ENCODE peak calls at places on chromosomes 4 and X, in four cellular contexts. O is progenitor cell of endocrine pancreas, V is KBM-7, Z is HT1080. H is an unnamed sample.

GRCh38 chrX:8629871-8630270 is 102.1 kb downstream of the ANOS1 start:
- DNase-seq in O (no peak), Z (peak; percentile 73), V (no peak), H (peak; percentile 80)

GRCh38 chr4:86117781-86118302 is 242.0 kb downstream of the MAPK10 start:
- DNase-seq in O (no peak), V (no peak), Z (peak; percentile 34), H (peak; percentile 96)

GRCh38 chr4:106162278-106162677 is 153.7 kb downstream of the TBCK start:
- DNase-seq in Z (no peak), O (no peak), V (no peak), H (no peak)

GRCh38 chr4:13917010-13917409 is 289.5 kb upstream of the BOD1L1 start:
- DNase-seq in O (no peak), V (no peak), Z (no peak), H (no peak)

GRCh38 chr4:83639849-83640493 is 104.1 kb downstream of the GPAT3 start:
- DNase-seq in V (peak; percentile 84), Z (peak; percentile 73), O (peak; percentile 49), H (peak; percentile 22)

GRCh38 chr4:89752932-89753598 is 83.9 kb downstream of the SNCA start:
- DNase-seq in V (no peak), Z (peak; percentile 90), O (no peak), H (peak; percentile 26)

GRCh38 chrX:2351999-2352995 is 148.5 kb downstream of the DHRSX start:
- DNase-seq in O (no peak), V (no peak), Z (peak; percentile 99), H (peak; percentile 82)

GRCh38 chrX:96692454-96692853 is 7.8 kb downstream of the DIAPH2 start:
- DNase-seq in V (no peak), Z (no peak), O (no peak), H (no peak)

GRCh38 chr4:37631551-37631950 is 54.6 kb downstream of the RELL1 start:
- DNase-seq in O (no peak), Z (no peak), V (no peak), H (no peak)

GRCh38 chrX:114782925-114783324 is 199.0 kb downstream of the HTR2C start:
- DNase-seq in O (no peak), V (no peak), Z (no peak), H (no peak)

GRCh38 chr4:156191382-156191781 is 237.7 kb upstream of the CTSO start:
- DNase-seq in O (no peak), Z (no peak), V (no peak), H (no peak)

GRCh38 chr4:37873383-37873782 is 17.5 kb upstream of the TBC1D1 start:
- DNase-seq in V (no peak), Z (peak; percentile 76), O (no peak), H (peak; percentile 61)

GRCh38 chrX:24956828-24957227 is 58.9 kb downstream of the ARX start:
- DNase-seq in O (no peak), Z (peak; percentile 55), V (no peak), H (no peak)

GRCh38 chr4:4693258-4693657 is 151.4 kb upstream of the STX18 start:
- DNase-seq in V (no peak), Z (peak; percentile 70), O (no peak), H (peak; percentile 37)

GRCh38 chr4:142282870-142283431 is 563.1 kb downstream of the INPP4B start:
- DNase-seq in O (no peak), V (peak; percentile 33), Z (no peak), H (no peak)

GRCh38 chrX:137547291-137547690 is 18.6 kb upstream of the ZIC3 start:
- DNase-seq in O (no peak), Z (no peak), V (no peak), H (no peak)

GRCh38 chr4:76526585-76526990 is 91.6 kb downstream of the SHROOM3 start:
- DNase-seq in Z (peak; percentile 16), O (no peak), V (no peak), H (no peak)

GRCh38 chr4:17704020-17704657 is 77.3 kb downstream of the FAM184B start:
- DNase-seq in Z (no peak), V (no peak), O (no peak), H (no peak)

GRCh38 chr4:13865871-13866669 is 238.5 kb upstream of the BOD1L1 start:
- DNase-seq in V (no peak), Z (peak; percentile 46), O (no peak), H (no peak)

GRCh38 chr4:164623099-164623498 is 130.8 kb upstream of the SMIM31 start:
- DNase-seq in O (no peak), Z (no peak), V (no peak), H (no peak)

GRCh38 chrX:21723814-21724213 is 34.1 kb downstream of the SMPX start:
- DNase-seq in Z (no peak), V (no peak), O (no peak), H (no peak)

GRCh38 chr4:15488658-15489470 is 19.2 kb downstream of the CC2D2A start:
- DNase-seq in O (no peak), V (no peak), Z (no peak), H (no peak)

GRCh38 chr4:9952415-9952950 is 68.8 kb downstream of the SLC2A9 start:
- DNase-seq in V (no peak), Z (peak; percentile 11), O (no peak), H (peak; percentile 3)

GRCh38 chrX:134542485-134542884 is 82.5 kb downstream of the HPRT1 start:
- DNase-seq in Z (peak; percentile 45), V (peak; percentile 84), O (no peak), H (peak; percentile 77)

GRCh38 chrX:32045149-32045548 is 973.3 kb upstream of the FTHL17 start:
- DNase-seq in V (no peak), Z (peak; percentile 13), O (no peak), H (no peak)

GRCh38 chr4:1511441-1512041 is 105.3 kb upstream of the NKX1-1 start:
- DNase-seq in V (no peak), O (no peak), Z (peak; percentile 84), H (no peak)

GRCh38 chrX:41085883-41086626 is 810 bp downstream of the USP9X start:
- DNase-seq in V (peak; percentile 79), Z (peak; percentile 59), O (peak; percentile 42), H (peak; percentile 52)

GRCh38 chrX:12249997-12250396 is 111.7 kb downstream of the FRMPD4 start:
- DNase-seq in O (no peak), Z (peak; percentile 6), V (no peak), H (no peak)

GRCh38 chr4:40870076-40870624 is 120.4 kb downstream of the NSUN7 start:
- DNase-seq in Z (no peak), V (no peak), O (no peak), H (no peak)

GRCh38 chr4:109873791-109874514 is 26.0 kb downstream of the LRIT3 start:
- DNase-seq in Z (peak; percentile 20), V (no peak), O (no peak), H (no peak)

GRCh38 chr4:77225022-77225421 is 68.0 kb downstream of the CCNG2 start:
- DNase-seq in O (no peak), Z (no peak), V (no peak), H (no peak)

GRCh38 chr4:54542119-54542438 is 115.7 kb upstream of the KIT start:
- DNase-seq in Z (no peak), O (no peak), V (no peak), H (no peak)

GRCh38 chrX:53594354-53594753 is 92.2 kb downstream of the HUWE1 start:
- DNase-seq in V (no peak), Z (peak; percentile 53), O (no peak), H (no peak)